ENCODE peak calls at places on chromosome 15, in five cellular contexts. L, U, I, F and K are unnamed samples.

GRCh38 chr15:64845183-64845611 is 3.5 kb downstream of the PLEKHO2 start:
- DNase-seq in L (peak; percentile 64), U (no peak), I (no peak), F (no peak), K (no peak)

GRCh38 chr15:42016971-42017370 is 3.9 kb downstream of the PLA2G4E start:
- DNase-seq in L (no peak), U (no peak), I (no peak), F (no peak), K (no peak)

GRCh38 chr15:68650901-68651709 is 72.3 kb downstream of the CORO2B start:
- DNase-seq in L (no peak), U (peak; percentile 50), I (peak; percentile 61), F (no peak), K (peak; percentile 13)

GRCh38 chr15:65332662-65333440 is 28.4 kb downstream of the RNU5B-1 start:
- DNase-seq in L (no peak), U (no peak), I (no peak), F (no peak), K (no peak)

GRCh38 chr15:72599855-72600464 is 54.5 kb upstream of the GOLGA6B start:
- DNase-seq in L (peak; percentile 48), U (no peak), I (no peak), F (no peak), K (no peak)

GRCh38 chr15:78565951-78566774 is 843 bp downstream of the CHRNA5 start:
- DNase-seq in L (no peak), U (no peak), I (no peak), F (no peak), K (no peak)

GRCh38 chr15:69154026-69154425 is 6.4 kb upstream of the GLCE start:
- DNase-seq in L (no peak), U (no peak), I (no peak), F (no peak), K (no peak)

GRCh38 chr15:55991841-55992768 is 1.3 kb downstream of the NEDD4 start:
- DNase-seq in L (no peak), U (no peak), I (no peak), F (no peak), K (no peak)

GRCh38 chr15:82663186-82663600 is 16.0 kb upstream of the CPEB1 start:
- DNase-seq in L (no peak), U (peak; percentile 32), I (peak; percentile 29), F (no peak), K (no peak)

GRCh38 chr15:75695206-75695605 is 17.4 kb downstream of the CSPG4 start:
- DNase-seq in L (no peak), U (no peak), I (no peak), F (no peak), K (no peak)

GRCh38 chr15:74182131-74182530 is 8.6 kb downstream of the ISLR start:
- DNase-seq in L (no peak), U (no peak), I (no peak), F (no peak), K (no peak)

GRCh38 chr15:31774045-31774444 is 256.3 kb upstream of the CHRNA7 start:
- DNase-seq in L (no peak), U (no peak), I (no peak), F (no peak), K (no peak)

GRCh38 chr15:66850078-66850991 is 148.3 kb downstream of the SMAD6 start:
- DNase-seq in L (no peak), U (no peak), I (no peak), F (peak; percentile 19), K (no peak)

GRCh38 chr15:88636039-88636438 is 2.8 kb upstream of the ISG20 start:
- DNase-seq in L (no peak), U (peak; percentile 61), I (no peak), F (peak; percentile 90), K (peak; percentile 54)